ENCODE peak calls at places on chromosomes 11 and 22, in seven cellular contexts. Z, B, Y, E, C, X and D are unnamed samples.

GRCh38 chr11:116828632-116829524 is 829 bp upstream of the APOC3 start:
- DNase-seq in B (no peak), Z (no peak), Y (peak; percentile 49), C (no peak), X (no peak), E (peak; percentile 77), D (no peak)

GRCh38 chr11:16815047-16815767 is 76.8 kb downstream of the C11orf58 start:
- DNase-seq in B (no peak), C (peak; percentile 84), X (peak; percentile 40), E (peak; percentile 85), Y (no peak), Z (peak; percentile 42), D (no peak)

GRCh38 chr11:78414321-78415051 is 3.1 kb downstream of the GAB2 start:
- DNase-seq in C (no peak), Y (peak; percentile 23), X (no peak), E (no peak), Z (no peak), B (no peak), D (peak; percentile 30)

GRCh38 chr22:48892571-48893287 is 934.9 kb downstream of the BRD1 start:
- DNase-seq in E (no peak), X (no peak), B (no peak), Z (no peak), Y (no peak), C (no peak), D (no peak)

GRCh38 chr22:49785841-49786451 is 41.7 kb downstream of the BRD1 start:
- DNase-seq in B (no peak), E (no peak), Y (no peak), C (peak; percentile 34), Z (no peak), X (no peak), D (no peak)

GRCh38 chr11:123434911-123435310 is 4.8 kb downstream of the GRAMD1B start:
- DNase-seq in X (no peak), Z (no peak), C (no peak), Y (peak; percentile 89), E (no peak), B (no peak), D (peak; percentile 78)

GRCh38 chr22:37502342-37503182 is 16.4 kb upstream of the MFNG start:
- DNase-seq in E (peak; percentile 91), Z (no peak), B (no peak), Y (peak; percentile 55), X (peak; percentile 90), C (no peak), D (no peak)

GRCh38 chr22:44047891-44048301 is 23.8 kb downstream of the PARVB start:
- DNase-seq in C (no peak), E (no peak), Z (no peak), X (no peak), Y (no peak), B (no peak), D (no peak)

GRCh38 chr11:57681168-57681567 is 13.3 kb downstream of the ZDHHC5 start:
- DNase-seq in E (no peak), Z (no peak), C (no peak), B (no peak), X (no peak), Y (no peak), D (no peak)

GRCh38 chr11:130449246-130449990 is 973 bp downstream of the ADAMTS15 start:
- DNase-seq in E (no peak), Z (no peak), Y (no peak), C (no peak), B (no peak), X (no peak), D (no peak)

GRCh38 chr11:69595805-69596665 is 44.9 kb upstream of the CCND1 start:
- DNase-seq in Z (no peak), B (no peak), C (no peak), Y (no peak), X (no peak), E (no peak), D (no peak)

GRCh38 chr11:65290448-65291165 is 24.1 kb upstream of the CDC42EP2 start:
- DNase-seq in Y (no peak), X (peak; percentile 77), C (peak; percentile 95), B (no peak), E (peak; percentile 69), Z (peak; percentile 95), D (peak; percentile 44)

GRCh38 chr11:15665368-15665871 is 550.7 kb downstream of the INSC start:
- DNase-seq in E (no peak), Z (no peak), X (no peak), B (no peak), C (no peak), Y (no peak), D (no peak)

GRCh38 chr11:120068114-120068573 is 69.8 kb downstream of the TRIM29 start:
- DNase-seq in B (no peak), Y (no peak), X (no peak), Z (no peak), C (no peak), E (no peak), D (peak; percentile 6)

GRCh38 chr22:45337536-45337935 is 27.8 kb downstream of the FAM118A start:
- DNase-seq in X (no peak), C (no peak), E (no peak), Z (no peak), B (no peak), Y (no peak), D (no peak)

GRCh38 chr22:29956680-29957079 is 73.7 kb downstream of the MTMR3 start:
- DNase-seq in X (no peak), B (no peak), C (no peak), Z (no peak), Y (no peak), E (no peak), D (no peak)

GRCh38 chr11:68677432-68677831 is 6.9 kb upstream of the GAL start:
- DNase-seq in C (peak; percentile 84), X (no peak), B (peak; percentile 53), Z (no peak), Y (peak; percentile 94), E (peak; percentile 56), D (peak; percentile 88)

GRCh38 chr11:32366671-32367070 is 68.7 kb downstream of the WT1 start:
- DNase-seq in C (no peak), E (no peak), Y (no peak), Z (no peak), B (no peak), X (no peak), D (no peak)

GRCh38 chr11:111917312-111917711 is 1.4 kb upstream of the C11orf52 start:
- DNase-seq in E (no peak), X (no peak), Z (no peak), C (no peak), B (no peak), Y (no peak), D (no peak)

GRCh38 chr11:116073854-116074837 is 569.9 kb upstream of the CADM1 start:
- DNase-seq in X (no peak), C (peak; percentile 59), Y (peak; percentile 87), Z (no peak), B (no peak), E (peak; percentile 25), D (no peak)

GRCh38 chr11:118321386-118322082 is 17.0 kb downstream of the CD3E start:
- DNase-seq in X (peak; percentile 49), E (peak; percentile 52), Y (peak; percentile 13), Z (no peak), C (no peak), B (no peak), D (no peak)

GRCh38 chr11:118318112-118319030 is 13.8 kb downstream of the CD3E start:
- DNase-seq in E (no peak), Z (no peak), C (no peak), Y (no peak), B (no peak), X (no peak), D (no peak)

GRCh38 chr11:118320515-118320914 is 16.0 kb downstream of the CD3E start:
- DNase-seq in X (no peak), Y (no peak), B (no peak), E (no peak), C (no peak), Z (no peak), D (no peak)

GRCh38 chr11:118322721-118323120 is 18.2 kb downstream of the CD3E start:
- DNase-seq in C (no peak), B (no peak), X (no peak), Z (no peak), E (no peak), Y (no peak), D (no peak)

GRCh38 chr11:118319031-118319814 is 14.7 kb downstream of the CD3E start:
- DNase-seq in E (no peak), Y (no peak), B (no peak), X (no peak), Z (no peak), C (no peak), D (no peak)
- H3K4me1 ChIP-seq in E (peaks cover 18% of the 10 kb centered on the region), Y (no peaks in the 10 kb centered on the region), B (peaks cover 7% of the 10 kb centered on the region), X (peaks cover 35% of the 10 kb centered on the region), Z (no peaks in the 10 kb centered on the region), C (peaks cover 23% of the 10 kb centered on the region), D (peaks cover 20% of the 10 kb centered on the region)

DNA sequence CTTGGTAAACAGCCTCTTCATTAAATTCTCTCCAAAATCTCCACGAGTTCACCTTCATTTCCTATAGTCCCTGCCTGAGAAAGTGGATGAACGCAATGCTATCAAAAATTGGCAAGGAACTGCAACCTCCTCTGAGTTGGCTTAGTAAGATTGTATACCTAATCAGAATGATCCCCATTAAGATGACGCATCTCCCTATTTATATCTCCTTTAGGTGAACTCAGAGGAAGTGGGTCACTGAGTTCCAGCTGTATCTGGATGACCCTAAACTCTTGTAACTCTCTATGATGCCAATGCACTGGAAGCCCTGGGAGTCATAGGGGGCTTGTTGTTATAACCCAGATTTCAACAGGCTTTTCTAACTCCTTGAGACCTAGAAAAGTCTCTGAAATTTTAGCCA is 48.2 kb downstream of the OR10A6 start:
- DNase-seq in Z (no peak), B (no peak), C (no peak), E (no peak), Y (no peak), X (no peak), D (no peak)
- H3K36me3 ChIP-seq in Z (no peaks in the 10 kb centered on the region), B (no peaks in the 10 kb centered on the region), C (no peaks in the 10 kb centered on the region), E (no peaks in the 10 kb centered on the region), Y (peaks cover 1% of the 10 kb centered on the region), X (no peaks in the 10 kb centered on the region), D (no peaks in the 10 kb centered on the region)

DNA sequence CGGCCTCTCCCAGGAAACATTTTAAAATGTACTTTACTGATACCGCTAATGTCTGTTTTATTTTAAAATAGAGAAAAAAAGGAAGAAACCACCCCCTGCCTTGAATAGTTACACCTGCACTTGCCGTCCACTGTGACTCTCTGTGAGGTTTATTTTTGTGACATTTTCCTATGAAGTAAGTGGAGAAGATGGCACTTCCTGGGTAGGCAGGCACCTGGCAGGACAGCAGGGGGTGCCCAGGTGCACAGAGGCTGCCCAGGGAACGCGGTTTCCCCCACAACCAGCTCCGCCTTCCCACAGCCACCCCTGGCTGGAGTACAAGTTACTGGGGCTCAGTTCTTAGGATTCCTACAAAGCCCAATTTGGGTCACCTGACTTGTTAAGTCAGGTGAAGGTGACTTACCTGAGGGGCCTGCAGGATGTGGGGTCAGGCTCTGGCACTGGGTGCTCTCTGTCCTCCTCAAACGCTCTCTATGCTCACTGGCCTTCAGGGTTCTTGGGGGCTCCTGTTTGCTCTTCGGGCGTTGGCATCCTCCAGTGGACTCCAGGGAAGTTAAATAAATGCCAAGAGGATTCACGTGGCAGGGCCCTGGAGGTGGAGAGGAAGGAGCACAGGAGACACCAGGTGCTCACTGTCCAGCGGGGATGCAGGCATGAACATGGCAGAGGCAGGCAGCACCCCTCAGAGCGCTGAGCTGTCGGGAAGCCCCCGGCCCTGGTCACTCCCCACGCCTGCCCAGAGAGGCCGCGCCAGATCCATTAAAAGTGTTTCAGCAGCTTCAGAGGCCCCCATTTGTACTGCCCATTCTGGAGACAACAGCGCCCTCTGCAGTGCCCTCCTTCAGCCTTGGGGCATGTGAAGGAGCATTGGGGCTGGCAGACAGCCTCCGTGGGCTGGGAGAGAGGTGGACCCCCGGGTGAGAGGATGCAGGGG is 1021.2 kb downstream of the TBC1D22A start:
- DNase-seq in E (no peak), B (no peak), X (no peak), Z (no peak), Y (peak; percentile 52), C (no peak), D (no peak)
- H3K27me3 ChIP-seq in E (no peaks in the 10 kb centered on the region), B (no peaks in the 10 kb centered on the region), X (peaks cover 66% of the 10 kb centered on the region), Z (no peaks in the 10 kb centered on the region), Y (no peaks in the 10 kb centered on the region), C (peaks cover 34% of the 10 kb centered on the region), D (no peaks in the 10 kb centered on the region)

GRCh38 chr22:27671413-27671721 is 130.2 kb downstream of the MN1 start:
- DNase-seq in Y (no peak), C (no peak), B (no peak), X (no peak), Z (no peak), E (no peak), D (no peak)
- H3K4me1 ChIP-seq in Y (peaks cover 16% of the 10 kb centered on the region), C (peaks cover 42% of the 10 kb centered on the region), B (peaks cover 12% of the 10 kb centered on the region), X (peaks cover 32% of the 10 kb centered on the region), Z (peaks cover 8% of the 10 kb centered on the region), E (no peaks in the 10 kb centered on the region), D (peaks cover 26% of the 10 kb centered on the region)